ENCODE peak calls at places on chromosomes 13 and 19, in five cellular contexts. N is stimulated activated naive CD4-positive, alpha-beta T cell; E is activated CD8-positive, alpha-beta memory T cell treated with anti-CD3 and anti-CD28 coated beads for 24 hours; H is RPMI7951; J is foreskin fibroblast. U is an unnamed sample.
A peak's percentile ranks its signal among the peaks of the same experiment; 100 is the strongest.

GRCh38 chr19:47663911-47664771 is 49.1 kb upstream of the EHD2 start:
- DNase-seq in N (no peak), E (no peak), H (peak; percentile 91), J (peak; percentile 98), U (no peak)

GRCh38 chr19:48006762-48007161 is 12.3 kb downstream of the ELSPBP1 start:
- DNase-seq in N (no peak), E (no peak), H (peak; percentile 15), J (no peak), U (no peak)

GRCh38 chr19:411723-412355 is 2.9 kb upstream of the C2CD4C start:
- DNase-seq in N (no peak), E (no peak), H (no peak), J (no peak), U (no peak)

GRCh38 chr19:41364546-41365391 is 820 bp upstream of the B9D2 start:
- DNase-seq in N (no peak), E (no peak), H (peak; percentile 22), J (peak; percentile 47), U (no peak)

GRCh38 chr13:90122531-90122930 is 1225.0 kb upstream of the MIR17HG start:
- DNase-seq in N (no peak), E (no peak), H (no peak), J (no peak), U (no peak)

GRCh38 chr13:97243915-97244820 is 22.0 kb downstream of the MBNL2 start:
- DNase-seq in N (no peak), E (no peak), H (no peak), J (no peak), U (no peak)

GRCh38 chr19:34963531-34964406 is at the start of gene ZNF792:
- DNase-seq in N (peak; percentile 17), E (peak; percentile 80), H (peak; percentile 69), J (peak; percentile 77), U (peak; percentile 73)

GRCh38 chr19:31491246-31491645 is 142.0 kb upstream of the TSHZ3 start:
- DNase-seq in N (no peak), E (no peak), H (no peak), J (no peak), U (no peak)

GRCh38 chr19:17942582-17943283 is 9.9 kb downstream of the CCDC124 start:
- DNase-seq in N (no peak), E (no peak), H (no peak), J (no peak), U (no peak)

GRCh38 chr13:28147489-28147888 is 9.1 kb downstream of the PAN3 start:
- DNase-seq in N (no peak), E (no peak), H (no peak), J (peak; percentile 26), U (no peak)

GRCh38 chr13:44710576-44710975 is 134.4 kb upstream of the TSC22D1 start:
- DNase-seq in N (no peak), E (no peak), H (peak; percentile 91), J (peak; percentile 94), U (no peak)

GRCh38 chr19:35195822-35196221 is 32.7 kb downstream of the FAM187B start:
- DNase-seq in N (no peak), E (no peak), H (peak; percentile 69), J (peak; percentile 75), U (no peak)

GRCh38 chr19:4902796-4903195 is at the start of gene ARRDC5:
- DNase-seq in N (no peak), E (no peak), H (no peak), J (no peak), U (no peak)

GRCh38 chr13:99856021-99856420 is 115.5 kb downstream of the ZIC5 start:
- DNase-seq in N (no peak), E (no peak), H (no peak), J (no peak), U (no peak)

GRCh38 chr19:38908854-38909253 is 3.1 kb downstream of the CCER2 start:
- DNase-seq in N (no peak), E (no peak), H (no peak), J (no peak), U (no peak)

GRCh38 chr13:49711218-49711863 is 20.1 kb upstream of the EBPL start:
- DNase-seq in N (no peak), E (no peak), H (peak; percentile 69), J (peak; percentile 85), U (no peak)

GRCh38 chr19:4754248-4754647 is 30.6 kb upstream of the DPP9 start:
- DNase-seq in N (no peak), E (no peak), H (peak; percentile 32), J (peak; percentile 26), U (no peak)

GRCh38 chr19:15115080-15115479 is 7.9 kb downstream of the SYDE1 start:
- DNase-seq in N (no peak), E (no peak), H (peak; percentile 60), J (peak; percentile 80), U (no peak)

GRCh38 chr19:39173502-39173991 is 23.2 kb upstream of the NCCRP1 start:
- DNase-seq in N (no peak), E (no peak), H (no peak), J (no peak), U (no peak)

GRCh38 chr13:33076451-33076992 is 60.3 kb downstream of the KL start:
- DNase-seq in N (no peak), E (no peak), H (no peak), J (no peak), U (no peak)

GRCh38 chr19:11339254-11340098 is at the start of gene RAB3D:
- DNase-seq in N (peak; percentile 49), E (peak; percentile 91), H (peak; percentile 86), J (peak; percentile 95), U (peak; percentile 92)

GRCh38 chr19:41994994-41995958 is 1.2 kb upstream of the ATP1A3 start:
- DNase-seq in N (no peak), E (no peak), H (no peak), J (no peak), U (no peak)

GRCh38 chr19:11064831-11065303 is 24.4 kb upstream of the LDLR start:
- DNase-seq in N (no peak), E (no peak), H (peak; percentile 48), J (no peak), U (no peak)

GRCh38 chr19:39677931-39678889 is 22.5 kb downstream of the LGALS16 start:
- DNase-seq in N (no peak), E (no peak), H (peak; percentile 55), J (no peak), U (no peak)

GRCh38 chr19:38649305-38650179 is 2.1 kb downstream of the ACTN4 start:
- DNase-seq in N (no peak), E (no peak), H (peak; percentile 44), J (peak; percentile 38), U (no peak)

GRCh38 chr19:5308471-5309437 is 31.9 kb downstream of the PTPRS start:
- DNase-seq in N (no peak), E (no peak), H (peak; percentile 41), J (peak; percentile 50), U (no peak)

GRCh38 chr19:2215281-2215751 is 20.8 kb downstream of the PLEKHJ1 start:
- DNase-seq in N (peak; percentile 17), E (no peak), H (no peak), J (no peak), U (no peak)